ENCODE peak calls at places on chromosomes 13 and 19, in ten cellular contexts. S is GOT3; B is glomerular endothelial cell; R is lower leg skin; Z is HEK293T; X is retinal pigment epithelial cell; Q is A172; T is CD4-positive, alpha-beta T cell; G is activated naive CD8-positive, alpha-beta T cell treated with anti-CD3 and anti-CD28 coated beads, Interleukin-2, amount 50 U/mL, for 24 hours; I is activated B cell treated with CpG ODN at 0.5 μM for 24 hours. N is an unnamed sample.

GRCh38 chr19:29264897-29265296 is 51.9 kb upstream of the UQCRFS1 start:
- DNase-seq in T (no peak), G (no peak), Q (no peak), S (no peak), R (no peak), B (no peak), X (no peak), Z (no peak), I (no peak), N (no peak)

GRCh38 chr19:46390121-46390858 is 23.1 kb downstream of the CCDC8 start:
- DNase-seq in Z (no peak), I (no peak), R (no peak), S (no peak), B (no peak), G (no peak), T (no peak), Q (no peak), X (no peak), N (no peak)

GRCh38 chr13:113729329-113730019 is 29.6 kb upstream of the TMEM255B start:
- DNase-seq in G (no peak), S (no peak), Z (no peak), T (no peak), X (no peak), I (no peak), Q (no peak), B (no peak), R (no peak), N (no peak)

GRCh38 chr19:21595185-21595584 is 89.8 kb downstream of the ZNF429 start:
- DNase-seq in I (no peak), T (no peak), S (no peak), Q (no peak), Z (no peak), G (no peak), X (no peak), B (no peak), R (no peak), N (no peak)

GRCh38 chr13:59247166-59247565 is 916.6 kb downstream of the DIAPH3 start:
- DNase-seq in S (no peak), G (no peak), B (no peak), R (no peak), I (no peak), T (no peak), Q (no peak), Z (peak), X (no peak), N (no peak)

GRCh38 chr19:40228863-40229262 is 2.4 kb upstream of the CCNP start:
- DNase-seq in Z (no peak), B (no peak), T (no peak), G (no peak), I (no peak), X (no peak), S (no peak), Q (no peak), R (no peak), N (no peak)

GRCh38 chr13:56903710-56904109 is 237.0 kb upstream of the PRR20A start:
- DNase-seq in Q (no peak), Z (no peak), T (no peak), R (no peak), S (no peak), G (no peak), I (no peak), B (no peak), X (no peak), N (no peak)

GRCh38 chr19:19256072-19256969 is 16.8 kb downstream of the TM6SF2 start:
- DNase-seq in R (no peak), B (no peak), T (no peak), Q (no peak), Z (no peak), I (no peak), G (no peak), X (no peak), S (no peak), N (no peak)

GRCh38 chr13:113086991-113087922 is 18.3 kb upstream of the F7 start:
- DNase-seq in Q (no peak), I (no peak), S (no peak), T (no peak), G (no peak), R (no peak), B (no peak), X (no peak), Z (no peak), N (no peak)

GRCh38 chr13:108227651-108228272 is 9.6 kb downstream of the ABHD13 start:
- DNase-seq in X (no peak), R (no peak), Q (peak), B (peak), G (peak), T (no peak), S (no peak), I (no peak), Z (no peak), N (peak)

GRCh38 chr19:50329146-50329925 is at the start of gene KCNC3:
- DNase-seq in B (peak), Z (peak), T (peak), X (peak), S (peak), Q (peak), I (peak), R (peak), G (peak), N (peak)

GRCh38 chr13:64935441-64935840 is 2294.7 kb downstream of the PCDH9 start:
- DNase-seq in X (no peak), R (no peak), S (no peak), G (no peak), B (no peak), Q (no peak), Z (no peak), T (no peak), I (no peak), N (no peak)

GRCh38 chr19:32336259-32337111 is 8.9 kb upstream of the ZNF507 start:
- DNase-seq in Z (no peak), Q (no peak), R (no peak), G (no peak), X (peak), B (no peak), S (no peak), T (no peak), I (no peak), N (peak)

GRCh38 chr13:109180905-109181425 is 551.6 kb downstream of the MYO16 start:
- DNase-seq in I (no peak), Z (no peak), X (peak), B (no peak), S (no peak), Q (peak), G (no peak), T (no peak), R (no peak), N (no peak)

GRCh38 chr13:41608111-41608510 is 150.8 kb downstream of the RGCC start:
- DNase-seq in Z (no peak), B (no peak), R (no peak), X (no peak), Q (no peak), G (no peak), I (no peak), S (no peak), T (no peak), N (no peak)

GRCh38 chr19:46634656-46635218 is 1.3 kb downstream of the GNG8 start:
- DNase-seq in Q (no peak), I (no peak), X (no peak), T (no peak), G (no peak), B (no peak), S (no peak), R (no peak), Z (no peak), N (no peak)

GRCh38 chr19:49347835-49348234 is 12.6 kb downstream of the CD37 start:
- DNase-seq in I (no peak), Z (peak), Q (peak), G (no peak), B (no peak), T (no peak), R (no peak), X (no peak), S (no peak), N (peak)

GRCh38 chr19:38362076-38362945 is 12.1 kb upstream of the PSMD8 start:
- DNase-seq in T (peak), B (no peak), I (peak), Z (peak), Q (peak), G (peak), R (peak), X (no peak), S (no peak), N (peak)

GRCh38 chr13:66312312-66313087 is 917.6 kb downstream of the PCDH9 start:
- DNase-seq in S (no peak), I (no peak), R (peak), T (no peak), B (no peak), Z (no peak), Q (no peak), X (peak), G (no peak), N (peak)

GRCh38 chr13:106617561-106617960 is 49.6 kb upstream of the ARGLU1 start:
- DNase-seq in X (no peak), G (no peak), B (peak), R (no peak), S (no peak), I (no peak), T (no peak), Z (no peak), Q (peak), N (peak)

GRCh38 chr19:3224346-3225325 is at the start of gene CELF5:
- DNase-seq in Q (peak), X (no peak), I (peak), R (no peak), Z (peak), T (peak), S (no peak), G (peak), B (no peak), N (peak)

GRCh38 chr13:113803409-113804016 is 44.5 kb downstream of the TMEM255B start:
- DNase-seq in S (no peak), B (no peak), G (no peak), I (no peak), X (no peak), Z (no peak), Q (no peak), T (no peak), R (no peak), N (no peak)

N was measured in PC-3.